ENCODE peak calls at places on chromosomes 6 and 20, in eight cellular contexts. G is LNCaP clone FGC, T is tibial artery, F is BJ, W is left ventricle myocardium inferior, Q is ascending aorta, D is epithelial cell of proximal tubule, S is K562. Y is an unnamed sample.
A peak's percentile ranks its signal among the peaks of the same experiment; 100 is the strongest.

GRCh38 chr20:61185841-61186601 is 66.0 kb upstream of the CDH4 start:
- DNase-seq in S (no peak), Q (no peak), F (peak; percentile 94), G (no peak), T (no peak), D (peak; percentile 75), W (no peak), Y (no peak)

GRCh38 chr20:52372169-52372568 is 180.6 kb upstream of the ZFP64 start:
- DNase-seq in Q (no peak), D (no peak), G (no peak), F (no peak), S (no peak), W (no peak), T (no peak), Y (no peak)

GRCh38 chr6:74277749-74278148 is 581.7 kb downstream of the CD109 start:
- DNase-seq in T (no peak), D (no peak), F (no peak), G (no peak), Q (no peak), S (no peak), W (no peak), Y (no peak)

GRCh38 chr20:12482661-12483060 is 526.1 kb upstream of the SPTLC3 start:
- DNase-seq in G (no peak), T (no peak), D (no peak), F (no peak), Q (no peak), S (no peak), W (no peak), Y (no peak)

GRCh38 chr20:25218492-25218891 is 23.0 kb downstream of the ENTPD6 start:
- DNase-seq in G (no peak), S (no peak), Q (no peak), W (no peak), D (no peak), F (no peak), T (peak; percentile 57), Y (peak; percentile 18)

GRCh38 chr6:162032620-162033019 is 694.9 kb downstream of the PRKN start:
- DNase-seq in G (no peak), D (no peak), F (no peak), Q (no peak), S (no peak), W (no peak), T (no peak), Y (no peak)

GRCh38 chr20:61476956-61477355 is 224.9 kb downstream of the CDH4 start:
- DNase-seq in Q (no peak), F (no peak), D (no peak), T (no peak), G (no peak), W (no peak), S (no peak), Y (no peak)

GRCh38 chr20:31848088-31848999 is 2.9 kb upstream of the FOXS1 start:
- DNase-seq in D (no peak), T (no peak), S (no peak), F (no peak), Q (no peak), W (no peak), G (no peak), Y (no peak)

GRCh38 chr6:49462071-49462470 is 982 bp downstream of the MMUT start:
- DNase-seq in F (no peak), D (no peak), W (no peak), S (no peak), Q (no peak), T (no peak), G (no peak), Y (no peak)

GRCh38 chr6:10184408-10185187 is 230.3 kb downstream of the TFAP2A start:
- DNase-seq in Q (no peak), W (no peak), S (no peak), D (no peak), F (peak; percentile 56), T (no peak), G (no peak), Y (no peak)

GRCh38 chr6:96917098-96917497 is 7.4 kb upstream of the KLHL32 start:
- DNase-seq in Q (no peak), W (no peak), G (no peak), T (no peak), D (no peak), F (no peak), S (no peak), Y (no peak)

GRCh38 chr20:32946629-32947028 is 57.6 kb downstream of the SUN5 start:
- DNase-seq in W (no peak), S (no peak), G (no peak), Q (no peak), D (no peak), T (no peak), F (no peak), Y (no peak)

GRCh38 chr6:143607168-143607567 is 70.6 kb upstream of the PHACTR2 start:
- DNase-seq in S (no peak), D (no peak), T (no peak), W (no peak), Q (no peak), F (no peak), G (no peak), Y (no peak)

GRCh38 chr6:143605894-143606293 is 71.9 kb upstream of the PHACTR2 start:
- DNase-seq in F (no peak), G (no peak), Q (no peak), W (no peak), D (no peak), T (no peak), S (no peak), Y (no peak)

GRCh38 chr6:143609501-143609900 is 68.3 kb upstream of the PHACTR2 start:
- DNase-seq in Q (no peak), T (no peak), F (no peak), W (no peak), G (no peak), D (no peak), S (no peak), Y (no peak)

GRCh38 chr6:143609972-143610371 is 67.8 kb upstream of the PHACTR2 start:
- DNase-seq in D (no peak), T (no peak), Q (no peak), F (no peak), G (no peak), W (no peak), S (no peak), Y (no peak)

DNA sequence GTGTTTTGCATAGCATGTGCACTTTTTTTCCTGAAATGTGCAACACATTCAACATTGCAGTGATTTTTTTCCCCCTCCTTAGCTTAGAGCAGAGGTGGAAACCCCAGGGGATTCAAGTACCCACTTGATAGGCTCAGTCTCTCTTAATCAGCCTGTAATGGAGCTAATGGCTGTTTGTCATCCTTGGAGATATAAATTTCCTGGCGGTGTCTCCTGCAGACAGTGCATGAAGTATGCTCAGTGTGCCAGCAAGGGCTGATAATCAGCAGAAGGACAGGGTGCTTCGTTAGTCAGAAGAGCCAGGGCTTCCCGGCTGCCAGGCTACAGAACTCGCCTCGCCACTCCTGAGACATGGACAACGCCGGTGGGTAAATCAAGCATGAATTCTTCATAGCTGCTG is 69.8 kb upstream of the PHACTR2 start:
- DNase-seq in T (no peak), W (no peak), Q (no peak), S (no peak), D (no peak), F (no peak), G (peak; percentile 25), Y (no peak)
- H3K4me3 ChIP-seq in T (no peak overlapping the region), W (no peak overlapping the region), Q (no peak overlapping the region), S (no peak overlapping the region), D (no peak overlapping the region), F (no peak overlapping the region), G (peak overlapping the region; percentile 11), Y (no peak overlapping the region)

GRCh38 chr20:6513586-6513985 is 253.9 kb upstream of the BMP2 start:
- DNase-seq in D (no peak), T (no peak), Q (no peak), G (no peak), W (no peak), S (no peak), F (no peak), Y (no peak)

GRCh38 chr20:6519556-6519955 is 247.9 kb upstream of the BMP2 start:
- DNase-seq in G (no peak), D (peak; percentile 77), Q (no peak), T (no peak), S (no peak), W (no peak), F (no peak), Y (no peak)

GRCh38 chr20:6509375-6509774 is 258.1 kb upstream of the BMP2 start:
- DNase-seq in T (no peak), D (no peak), G (no peak), W (no peak), F (no peak), S (no peak), Q (no peak), Y (no peak)

DNA sequence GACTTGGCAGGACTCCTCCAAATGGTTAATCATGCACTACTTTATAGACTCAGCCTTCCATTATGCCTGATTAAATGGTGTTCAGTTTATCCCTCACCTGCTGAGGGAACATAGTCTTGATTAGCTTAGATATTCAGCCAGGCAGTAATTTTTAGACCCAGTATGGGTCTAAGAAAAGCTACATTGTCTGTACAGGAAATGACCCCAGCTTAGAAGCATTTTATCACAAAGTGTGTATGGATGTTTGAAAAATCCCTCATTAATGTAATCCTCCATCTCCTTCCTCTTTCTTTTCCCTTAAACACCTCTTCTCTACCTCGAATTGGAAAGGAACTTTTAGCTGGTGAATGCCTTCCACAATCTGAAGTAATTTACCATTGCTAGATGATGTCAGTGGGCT is 252.2 kb upstream of the BMP2 start:
- DNase-seq in D (no peak), T (no peak), F (no peak), S (no peak), W (no peak), Q (no peak), G (no peak), Y (no peak)
- H3K4me3 ChIP-seq in D (no peak overlapping the region), T (no peak overlapping the region), F (no peak overlapping the region), S (no peak overlapping the region), W (no peak overlapping the region), Q (no peak overlapping the region), G (no peak overlapping the region), Y (no peak overlapping the region)

DNA sequence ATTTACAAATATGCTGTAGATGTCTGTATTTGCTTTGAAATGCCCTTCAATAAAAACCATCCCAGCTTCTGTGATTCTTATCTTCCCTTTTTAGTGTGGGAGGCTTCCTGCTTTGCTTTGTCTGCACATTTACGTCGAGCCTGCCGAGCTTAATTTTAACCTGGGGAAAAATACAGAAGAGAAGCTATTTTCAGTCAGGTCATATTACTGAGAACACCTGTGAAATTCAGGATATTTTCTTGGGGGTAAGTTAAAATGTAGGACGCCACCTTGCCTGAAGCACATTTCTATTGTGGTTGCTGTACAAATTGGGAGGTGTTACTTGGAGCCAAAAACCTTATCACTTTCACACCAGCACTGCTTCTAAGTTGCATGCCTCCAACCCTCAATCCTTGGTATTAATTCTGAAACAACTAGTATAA is 43.6 kb upstream of the FUCA2 start:
- DNase-seq in D (no peak), Q (no peak), W (no peak), F (no peak), T (no peak), S (peak; percentile 43), G (no peak), Y (no peak)
- H3K4me3 ChIP-seq in D (no peak overlapping the region), Q (no peak overlapping the region), W (no peak overlapping the region), F (no peak overlapping the region), T (no peak overlapping the region), S (no peak overlapping the region), G (no peak overlapping the region), Y (no peak overlapping the region)

DNA sequence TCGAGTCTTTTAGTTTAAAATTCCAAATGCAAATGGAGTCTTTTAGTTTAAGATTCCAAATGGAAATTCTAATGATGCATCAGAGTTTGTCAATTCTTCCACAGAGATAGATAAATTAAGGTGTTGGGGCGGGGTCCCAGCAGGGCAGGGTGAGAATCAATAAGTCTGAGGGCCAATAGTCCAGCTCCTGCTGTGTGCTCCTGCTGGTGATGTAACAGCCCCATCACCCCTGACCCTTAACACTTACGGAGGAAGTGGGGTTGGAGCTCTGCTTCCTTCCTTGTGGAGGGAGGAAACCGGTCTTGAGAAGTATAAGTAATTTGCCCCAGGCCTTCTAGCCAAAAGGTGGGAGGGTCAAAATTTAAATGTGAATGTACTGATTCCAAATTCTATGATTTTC is 17.3 kb downstream of the ZBTB2 start:
- DNase-seq in S (peak; percentile 33), F (no peak), T (no peak), G (no peak), D (no peak), Q (no peak), W (no peak), Y (peak; percentile 51)
- H3K4me3 ChIP-seq in S (no peak overlapping the region), F (no peak overlapping the region), T (no peak overlapping the region), G (no peak overlapping the region), D (no peak overlapping the region), Q (no peak overlapping the region), W (no peak overlapping the region), Y (no peak overlapping the region)